ENCODE peak calls at places on chromosomes 3 and 15, in six cellular contexts. V is glutamatergic neuron, K is cardiac muscle cell, W is thyroid gland, N is BJ, T is foreskin fibroblast. P is an unnamed sample.

GRCh38 chr3:157129782-157130137 is 30.2 kb downstream of the CCNL1 start:
- DNase-seq in V (no peak), T (no peak), N (no peak), W (peak; percentile 36), K (no peak), P (no peak)

GRCh38 chr3:160837394-160837975 is 81.5 kb downstream of the PPM1L start:
- DNase-seq in N (no peak), T (no peak), V (no peak), W (no peak), K (no peak), P (no peak)

GRCh38 chr15:101255615-101256350 is 3.9 kb upstream of the CHSY1 start:
- DNase-seq in V (no peak), N (no peak), K (peak; percentile 82), T (peak; percentile 38), W (peak; percentile 66), P (no peak)

GRCh38 chr3:123688241-123688747 is 103.4 kb upstream of the HACD2 start:
- DNase-seq in W (no peak), K (no peak), N (peak; percentile 89), V (no peak), T (peak; percentile 98), P (no peak)

GRCh38 chr3:142977399-142977728 is 13.9 kb upstream of the PAQR9 start:
- DNase-seq in K (no peak), V (no peak), W (no peak), N (no peak), T (peak; percentile 28), P (no peak)

GRCh38 chr3:58559586-58559985 is 17.6 kb downstream of the FAM107A start:
- DNase-seq in K (no peak), W (no peak), T (no peak), N (no peak), V (no peak), P (no peak)

GRCh38 chr3:165549037-165549436 is 288.2 kb downstream of the BCHE start:
- DNase-seq in N (no peak), K (no peak), V (no peak), T (no peak), W (no peak), P (no peak)

GRCh38 chr15:52183562-52184173 is 7.5 kb downstream of the GNB5 start:
- DNase-seq in K (peak; percentile 61), W (peak; percentile 28), T (no peak), V (peak; percentile 68), N (no peak), P (no peak)

GRCh38 chr15:42093966-42094365 is 396 bp downstream of the PLA2G4D start:
- DNase-seq in T (no peak), V (no peak), W (no peak), N (no peak), K (no peak), P (no peak)

GRCh38 chr3:9392041-9392440 is 5.4 kb upstream of the SETD5 start:
- DNase-seq in N (no peak), W (no peak), T (no peak), V (no peak), K (no peak), P (no peak)

GRCh38 chr3:139187648-139188047 is 143.0 kb upstream of the PRR23C start:
- DNase-seq in V (no peak), W (no peak), N (no peak), K (no peak), T (no peak), P (no peak)

GRCh38 chr3:105448338-105448982 is 81.8 kb downstream of the ALCAM start:
- DNase-seq in N (no peak), T (no peak), K (peak; percentile 73), V (peak; percentile 12), W (no peak), P (no peak)

GRCh38 chr3:24678441-24678865 is 183.8 kb upstream of the THRB start:
- DNase-seq in N (peak; percentile 66), W (no peak), V (no peak), T (peak; percentile 82), K (no peak), P (no peak)

GRCh38 chr3:114033721-114034120 is 22.6 kb downstream of the CCDC191 start:
- DNase-seq in N (no peak), K (no peak), V (no peak), T (no peak), W (no peak), P (no peak)

GRCh38 chr15:76059320-76060097 is at the start of gene TMEM266:
- DNase-seq in K (peak; percentile 89), T (peak; percentile 16), V (peak; percentile 73), N (no peak), W (peak; percentile 60), P (no peak)

GRCh38 chr3:124552224-124552623 is 178.0 kb upstream of the UMPS start:
- DNase-seq in N (no peak), W (peak; percentile 44), V (no peak), K (no peak), T (no peak), P (no peak)

GRCh38 chr3:7978104-7978457 is 523.5 kb upstream of the LMCD1 start:
- DNase-seq in T (no peak), N (no peak), K (no peak), W (no peak), V (no peak), P (no peak)

GRCh38 chr3:71152892-71153265 is 430.6 kb downstream of the FOXP1 start:
- DNase-seq in W (no peak), T (no peak), V (no peak), K (no peak), N (no peak), P (no peak)

GRCh38 chr15:87369269-87369668 is 887.3 kb downstream of the NTRK3 start:
- DNase-seq in W (no peak), V (no peak), K (no peak), T (peak; percentile 85), N (peak; percentile 85), P (no peak)

GRCh38 chr3:27729748-27730611 is 7.9 kb upstream of the EOMES start:
- DNase-seq in V (peak; percentile 32), N (no peak), W (no peak), K (peak; percentile 20), T (no peak), P (no peak)

GRCh38 chr3:187252311-187252710 is 39.2 kb downstream of the MASP1 start:
- DNase-seq in N (no peak), T (no peak), W (no peak), V (no peak), K (no peak), P (no peak)

GRCh38 chr3:194756460-194757355 is 71.0 kb downstream of the FAM43A start:
- DNase-seq in N (no peak), V (peak; percentile 33), K (peak; percentile 30), T (no peak), W (no peak), P (no peak)

GRCh38 chr3:109188726-109189125 is 52.2 kb downstream of the C3orf85 start:
- DNase-seq in V (peak; percentile 76), W (no peak), T (no peak), K (no peak), N (no peak), P (no peak)

GRCh38 chr3:45575491-45575923 is 19.0 kb upstream of the LIMD1 start:
- DNase-seq in V (no peak), T (no peak), K (no peak), N (no peak), W (peak; percentile 67), P (no peak)

DNA sequence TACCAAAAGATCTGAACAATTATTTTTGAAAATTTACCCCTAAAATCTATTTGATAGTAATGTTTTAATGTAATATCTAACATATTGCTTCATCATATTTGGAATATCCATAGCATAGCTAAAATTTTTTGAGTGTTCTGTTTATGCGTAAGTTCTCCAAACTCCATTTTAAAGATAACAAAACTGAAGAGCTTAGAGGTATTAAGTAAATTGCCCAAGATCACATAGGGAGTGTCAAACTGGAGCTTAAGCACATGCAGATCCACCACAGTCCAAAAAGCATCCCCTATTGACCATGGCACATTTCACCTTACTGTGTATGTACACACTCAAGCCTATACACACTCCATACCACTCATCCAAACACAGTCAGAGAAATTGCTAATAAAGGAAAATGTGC is 85.2 kb upstream of the TGFBR2 start:
- DNase-seq in T (no peak), V (no peak), N (no peak), W (no peak), K (no peak), P (no peak)
- TF ChIP-seq CTCF in T (no peak), V (no peak), N (no peak), W (no peak), K (no peak), P (no peak)

GRCh38 chr3:128945041-128945877 is 48.6 kb downstream of the CFAP92 start:
- DNase-seq in V (no peak), T (no peak), N (no peak), K (no peak), W (no peak), P (no peak)

GRCh38 chr3:128945878-128946175 is 48.0 kb downstream of the CFAP92 start:
- DNase-seq in K (no peak), W (no peak), T (no peak), V (no peak), N (no peak), P (no peak)

GRCh38 chr3:128949158-128949557 is 44.7 kb downstream of the CFAP92 start:
- DNase-seq in W (no peak), T (no peak), N (no peak), V (no peak), K (no peak), P (no peak)

GRCh38 chr3:128946411-128946810 is 47.5 kb downstream of the CFAP92 start:
- DNase-seq in T (no peak), W (no peak), V (no peak), N (no peak), K (no peak), P (no peak)

GRCh38 chr3:128950223-128950938 is 43.5 kb downstream of the CFAP92 start:
- DNase-seq in V (peak; percentile 24), T (no peak), W (no peak), K (peak; percentile 40), N (no peak), P (no peak)
- TF ChIP-seq CTCF in V (no peak), T (peak; percentile 22), W (no peak), K (peak; percentile 23), N (peak; percentile 30), P (peak; percentile 30)

DNA sequence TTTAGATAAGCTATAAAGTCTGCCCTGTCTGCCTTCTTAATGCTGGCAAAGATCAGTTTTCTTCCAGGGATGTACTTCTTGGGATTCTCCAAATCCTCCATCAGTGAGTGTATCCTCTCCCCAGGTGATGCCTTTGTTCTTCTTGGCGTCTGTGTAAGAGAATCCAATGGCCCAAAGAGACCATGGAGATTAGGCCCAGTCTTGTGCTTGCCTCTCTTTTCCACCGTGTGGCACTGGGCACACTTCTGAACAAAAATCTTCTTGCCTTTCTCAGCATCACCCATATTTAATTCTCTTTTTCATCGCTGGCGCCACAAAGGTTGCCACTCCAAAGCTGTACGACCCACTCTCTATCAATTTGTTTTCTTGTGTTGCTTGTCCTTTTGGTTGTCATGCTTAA is 32.2 kb upstream of the TAMM41 start:
- DNase-seq in V (no peak), N (no peak), T (no peak), K (no peak), W (no peak), P (no peak)
- TF ChIP-seq CTCF in V (no peak), N (no peak), T (no peak), K (no peak), W (no peak), P (no peak)

DNA sequence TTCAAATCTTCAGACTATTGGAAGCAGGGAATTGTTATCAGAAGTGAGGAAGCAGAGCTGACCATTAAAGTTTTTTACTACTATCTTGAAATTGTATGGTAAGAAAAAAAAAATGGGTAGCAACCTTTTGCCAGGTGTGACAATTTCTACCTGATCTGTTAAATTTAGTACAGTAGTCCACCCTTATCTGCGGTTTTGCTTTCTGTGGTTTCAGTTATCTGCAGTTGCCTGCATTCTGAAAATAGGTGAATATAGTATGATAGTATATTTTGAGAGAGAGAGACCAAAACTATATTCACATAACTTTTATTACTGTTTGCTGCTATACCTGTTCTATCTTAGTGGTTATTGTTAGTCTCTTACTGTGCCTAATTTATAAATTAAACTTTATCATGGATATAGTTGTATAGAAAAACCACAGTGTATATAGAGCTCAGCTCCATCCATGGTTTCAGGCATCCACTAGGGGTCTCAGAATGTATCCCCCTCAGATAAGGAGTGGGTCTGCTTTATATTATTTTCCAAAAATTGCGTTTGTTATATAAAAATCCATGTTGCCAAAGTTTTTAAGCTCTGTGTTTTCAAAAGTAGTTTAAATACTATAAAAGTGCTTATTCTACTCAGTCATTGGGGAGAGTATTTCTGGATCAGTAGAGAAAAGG is 69.9 kb downstream of the PTPRG start:
- DNase-seq in K (no peak), W (no peak), T (no peak), N (no peak), V (no peak), P (no peak)
- TF ChIP-seq CTCF in K (no peak), W (no peak), T (no peak), N (no peak), V (no peak), P (no peak)

P was measured in CD4-positive, alpha-beta T cell.